ENCODE peak calls at places on chromosomes 1 and 21, in five cellular contexts. B is Peyer's patch, F is mesenchymal stem cell, R is cardiac muscle cell, Y is hepatocyte. E is an unnamed sample. For H3K9me3, the result is how much of the 10 kb centered on the place peaks cover.

GRCh38 chr1:117017062-117017461 is 15.5 kb downstream of the CD101 start:
- DNase-seq in F (no peak), R (no peak), Y (no peak), B (no peak), E (no peak)

GRCh38 chr1:64965239-64966157 is 851 bp downstream of the JAK1 start:
- DNase-seq in R (peak), B (peak), F (peak), Y (peak), E (peak)

GRCh38 chr21:39681257-39681656 is 63.7 kb upstream of the IGSF5 start:
- DNase-seq in B (no peak), Y (no peak), R (peak), F (peak), E (no peak)

GRCh38 chr1:167491586-167492408 is 26.5 kb downstream of the CD247 start:
- DNase-seq in R (no peak), F (no peak), B (no peak), Y (no peak), E (no peak)

GRCh38 chr1:17875882-17876280 is 120.7 kb downstream of the ACTL8 start:
- DNase-seq in B (no peak), R (peak), F (peak), Y (no peak), E (no peak)

GRCh38 chr1:209879539-209879938 is 51.8 kb downstream of the UTP25 start:
- DNase-seq in F (no peak), B (no peak), R (peak), Y (no peak), E (no peak)

GRCh38 chr1:93758842-93759515 is 77.3 kb upstream of the BCAR3 start:
- DNase-seq in F (peak), Y (peak), B (no peak), R (peak), E (no peak)

GRCh38 chr1:109776206-109776835 is 12.6 kb upstream of the EPS8L3 start:
- DNase-seq in Y (no peak), R (no peak), B (peak), F (no peak), E (peak)

GRCh38 chr1:9010781-9011323 is 15.4 kb downstream of the SLC2A7 start:
- DNase-seq in Y (no peak), R (no peak), B (no peak), F (no peak), E (peak)

GRCh38 chr1:51693420-51694144 is 76.7 kb downstream of the OSBPL9 start:
- DNase-seq in F (no peak), B (no peak), R (peak), Y (no peak), E (no peak)

DNA sequence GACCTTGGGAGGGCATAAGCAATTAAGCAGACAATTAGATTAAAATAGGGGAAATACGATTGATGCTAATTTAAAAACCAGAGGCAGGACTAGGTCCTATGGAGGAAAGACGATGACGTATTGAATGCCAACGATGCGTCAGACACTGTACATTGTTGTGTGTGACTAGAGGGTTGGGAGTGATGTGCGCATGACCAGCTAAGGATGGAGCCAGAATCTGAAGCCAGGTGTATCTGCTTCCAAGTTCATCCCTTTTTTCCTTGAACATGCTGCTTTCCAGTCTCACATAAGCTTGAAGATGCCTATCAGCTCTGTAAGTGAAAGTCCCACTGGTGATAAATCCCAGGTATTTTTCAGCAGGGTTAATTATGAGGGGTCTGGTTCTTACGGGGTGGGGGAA is 576.2 kb downstream of the MATN1 start:
- DNase-seq in R (no peak), B (no peak), F (no peak), Y (no peak), E (no peak)
- H3K9me3 ChIP-seq in R (under half), B (under half), F (under half), Y (under half), E (under half)

GRCh38 chr1:195113471-195113870 is 1494.8 kb downstream of the KCNT2 start:
- DNase-seq in R (no peak), Y (no peak), F (no peak), B (no peak), E (no peak)
- H3K4me3 ChIP-seq in R (no peak), Y (no peak), F (no peak), B (no peak), E (no peak)

GRCh38 chr1:206788487-206789050 is 16.3 kb upstream of the IL10 start:
- DNase-seq in B (no peak), F (no peak), R (no peak), Y (no peak), E (no peak)

GRCh38 chr1:206796984-206797402 is 24.7 kb upstream of the IL10 start:
- DNase-seq in B (no peak), Y (no peak), F (peak), R (no peak), E (no peak)

GRCh38 chr1:206790502-206791250 is 18.4 kb upstream of the IL10 start:
- DNase-seq in R (no peak), B (no peak), Y (no peak), F (no peak), E (no peak)

GRCh38 chr1:206794294-206794908 is 22.1 kb upstream of the IL10 start:
- DNase-seq in B (no peak), F (no peak), Y (no peak), R (no peak), E (no peak)

GRCh38 chr1:206792939-206793607 is 20.8 kb upstream of the IL10 start:
- DNase-seq in R (no peak), B (no peak), F (peak), Y (no peak), E (no peak)
- H3K27ac ChIP-seq in R (no peak), B (no peak), F (no peak), Y (no peak), E (no peak)

GRCh38 chr1:231806623-231807470 is 180.3 kb downstream of the DISC1 start:
- DNase-seq in B (peak), R (peak), F (no peak), Y (peak), E (peak)
- H3K9me3 ChIP-seq in B (under half), R (under half), F (under half), Y (under half), E (under half)

GRCh38 chr1:168599636-168600035 is 23.2 kb downstream of the XCL1 start:
- DNase-seq in B (no peak), Y (peak), F (no peak), R (no peak), E (no peak)
- H3K4me3 ChIP-seq in B (no peak), Y (no peak), F (no peak), R (no peak), E (no peak)

DNA sequence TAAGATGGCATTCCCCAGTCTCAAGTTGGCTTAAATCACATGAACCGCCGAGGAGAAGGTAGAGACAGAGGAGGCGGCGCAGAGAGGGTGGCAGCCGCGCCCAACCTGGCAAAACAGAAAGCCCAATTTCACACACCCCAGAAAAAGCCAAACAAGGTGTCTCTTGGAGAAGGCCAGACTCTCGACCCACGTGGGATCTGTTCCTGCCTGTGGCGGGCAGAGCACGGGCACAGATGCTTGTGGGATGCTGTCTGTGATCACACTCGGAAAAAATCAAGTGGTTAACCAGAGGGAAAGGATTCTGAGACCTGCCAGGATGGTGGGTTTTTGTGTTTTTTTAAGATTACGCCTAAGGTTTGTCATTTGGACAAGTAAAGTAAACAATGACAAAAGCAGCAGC is 80.7 kb downstream of the MRPL37 start:
- DNase-seq in Y (no peak), F (peak), B (no peak), R (no peak), E (no peak)
- H3K27ac ChIP-seq in Y (no peak), F (no peak), B (peak), R (no peak), E (peak)

DNA sequence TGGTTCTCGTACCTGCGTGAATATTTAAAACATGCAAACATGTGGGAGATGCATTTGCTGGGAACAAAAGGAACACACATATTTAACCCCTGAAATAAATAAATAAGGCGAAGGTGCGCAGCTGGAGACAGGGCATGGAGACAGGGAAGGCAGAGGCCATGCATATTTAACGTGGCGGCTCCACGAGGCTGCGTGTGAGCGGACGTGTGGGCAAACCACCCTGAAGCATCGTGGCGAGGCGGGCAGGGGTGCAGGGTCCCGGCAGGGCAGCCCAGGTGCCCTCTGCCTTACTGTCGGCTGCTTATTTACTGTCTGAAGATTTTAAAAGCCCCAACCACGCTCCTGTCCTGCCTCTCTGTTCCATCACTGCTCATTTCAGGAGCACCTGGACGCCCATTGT is 104.0 kb upstream of the ACTRT2 start:
- DNase-seq in R (no peak), B (no peak), Y (no peak), F (no peak), E (no peak)
- H3K9me3 ChIP-seq in R (under half), B (under half), Y (under half), F (under half), E (under half)

E was measured in tibial artery.